ENCODE peak calls at places on chromosomes 3 and 15, in eight cellular contexts. F is HEK293T, Z is H1, S is hippocampal formation, O is left cardiac atrium, G is fibroblast of lung, P is kidney glomerular epithelial cell, B is hypothalamus. U is an unnamed sample.

GRCh38 chr15:67098768-67099282 is 33.4 kb downstream of the SMAD3 start:
- DNase-seq in F (no peak), Z (no peak), S (no peak), O (no peak), G (peak; percentile 33), P (no peak), B (no peak), U (no peak)

GRCh38 chr15:38554354-38554753 is 10.3 kb downstream of the RASGRP1 start:
- DNase-seq in F (no peak), Z (no peak), S (no peak), O (no peak), G (peak; percentile 71), P (peak; percentile 81), B (no peak), U (no peak)

GRCh38 chr3:52190294-52190841 is 7.6 kb upstream of the ALAS1 start:
- DNase-seq in F (no peak), Z (no peak), S (peak; percentile 54), O (peak; percentile 53), G (peak; percentile 63), P (no peak), B (peak; percentile 35), U (peak; percentile 23)

GRCh38 chr15:50977157-50977556 is 68.7 kb downstream of the AP4E1 start:
- DNase-seq in F (no peak), Z (no peak), S (no peak), O (no peak), G (peak; percentile 67), P (no peak), B (no peak), U (no peak)

GRCh38 chr15:91970142-91970541 is 116.6 kb downstream of the SLCO3A1 start:
- DNase-seq in F (no peak), Z (no peak), S (peak; percentile 39), O (peak; percentile 82), G (peak; percentile 28), P (no peak), B (peak; percentile 32), U (peak; percentile 15)

GRCh38 chr3:43870844-43871626 is 180.3 kb downstream of the ABHD5 start:
- DNase-seq in F (no peak), Z (peak; percentile 17), S (no peak), O (no peak), G (peak; percentile 18), P (peak; percentile 23), B (no peak), U (no peak)

GRCh38 chr3:30610702-30611410 is 4.5 kb downstream of the TGFBR2 start:
- DNase-seq in F (no peak), Z (no peak), S (no peak), O (no peak), G (no peak), P (no peak), B (no peak), U (no peak)

GRCh38 chr15:88539441-88539840 is 7.0 kb downstream of the DET1 start:
- DNase-seq in F (no peak), Z (no peak), S (no peak), O (no peak), G (no peak), P (no peak), B (no peak), U (no peak)

GRCh38 chr3:195033531-195034091 is 237.3 kb downstream of the XXYLT1 start:
- DNase-seq in F (no peak), Z (no peak), S (no peak), O (no peak), G (peak; percentile 3), P (peak; percentile 50), B (no peak), U (no peak)

GRCh38 chr3:128152419-128153155 is 694 bp upstream of the EEFSEC start:
- DNase-seq in F (no peak), Z (no peak), S (no peak), O (no peak), G (peak; percentile 62), P (no peak), B (no peak), U (no peak)

GRCh38 chr15:60975203-60975602 is 253.9 kb downstream of the RORA start:
- DNase-seq in F (no peak), Z (no peak), S (no peak), O (no peak), G (no peak), P (no peak), B (no peak), U (no peak)

GRCh38 chr3:71160800-71161546 is 422.6 kb downstream of the FOXP1 start:
- DNase-seq in F (no peak), Z (no peak), S (no peak), O (no peak), G (peak; percentile 89), P (peak; percentile 94), B (no peak), U (no peak)

GRCh38 chr3:196619213-196619612 is 20.3 kb upstream of the NRROS start:
- DNase-seq in F (no peak), Z (no peak), S (no peak), O (no peak), G (no peak), P (no peak), B (no peak), U (no peak)

GRCh38 chr3:51942603-51943450 is 664 bp downstream of the PARP3 start:
- DNase-seq in F (peak; percentile 43), Z (no peak), S (no peak), O (peak; percentile 72), G (peak; percentile 48), P (peak; percentile 36), B (no peak), U (no peak)

GRCh38 chr3:23806322-23807160 is 786 bp downstream of the UBE2E1 start:
- DNase-seq in F (peak; percentile 41), Z (peak; percentile 78), S (no peak), O (peak; percentile 38), G (peak; percentile 9), P (no peak), B (no peak), U (no peak)

GRCh38 chr3:34024447-34025240 is 226.2 kb downstream of the PDCD6IP start:
- DNase-seq in F (no peak), Z (no peak), S (no peak), O (no peak), G (no peak), P (no peak), B (no peak), U (no peak)

GRCh38 chr15:33400941-33401340 is 90.2 kb downstream of the RYR3 start:
- DNase-seq in F (no peak), Z (no peak), S (no peak), O (no peak), G (no peak), P (no peak), B (no peak), U (no peak)

GRCh38 chr3:9248232-9249191 is 934 bp downstream of the SRGAP3 start:
- DNase-seq in F (peak; percentile 17), Z (no peak), S (no peak), O (no peak), G (no peak), P (peak; percentile 41), B (no peak), U (peak; percentile 29)

GRCh38 chr15:31366169-31366734 is 39.6 kb downstream of the KLF13 start:
- DNase-seq in F (no peak), Z (no peak), S (peak; percentile 59), O (no peak), G (no peak), P (no peak), B (no peak), U (peak; percentile 43)

GRCh38 chr3:159825216-159825854 is 163.3 kb upstream of the IL12A start:
- DNase-seq in F (no peak), Z (no peak), S (no peak), O (no peak), G (no peak), P (no peak), B (no peak), U (no peak)

GRCh38 chr3:194270627-194271458 is 80.3 kb downstream of the CPN2 start:
- DNase-seq in F (no peak), Z (no peak), S (peak; percentile 95), O (peak; percentile 89), G (peak; percentile 70), P (no peak), B (peak; percentile 93), U (peak; percentile 87)

GRCh38 chr15:66854012-66854965 is 152.3 kb downstream of the SMAD6 start:
- DNase-seq in F (no peak), Z (peak; percentile 53), S (no peak), O (no peak), G (no peak), P (no peak), B (no peak), U (no peak)

GRCh38 chr15:85329561-85330421 is 50.6 kb upstream of the AKAP13 start:
- DNase-seq in F (no peak), Z (no peak), S (no peak), O (no peak), G (peak; percentile 51), P (peak; percentile 47), B (no peak), U (no peak)

GRCh38 chr15:98650871-98651481 is 2.6 kb downstream of the IGF1R start:
- DNase-seq in F (no peak), Z (no peak), S (no peak), O (no peak), G (peak; percentile 39), P (peak; percentile 51), B (no peak), U (no peak)

GRCh38 chr15:70096215-70096974 is 1.3 kb downstream of the TLE3 start:
- DNase-seq in F (no peak), Z (no peak), S (no peak), O (peak; percentile 51), G (peak; percentile 59), P (no peak), B (no peak), U (peak; percentile 27)

GRCh38 chr3:57803647-57804081 is 47.6 kb downstream of the SLMAP start:
- DNase-seq in F (no peak), Z (no peak), S (no peak), O (no peak), G (peak; percentile 94), P (peak; percentile 96), B (no peak), U (no peak)

GRCh38 chr3:29344154-29344553 is 63.3 kb downstream of the RBMS3 start:
- DNase-seq in F (no peak), Z (no peak), S (no peak), O (no peak), G (no peak), P (no peak), B (no peak), U (no peak)

GRCh38 chr15:37773111-37773860 is 161.2 kb upstream of the TMCO5A start:
- DNase-seq in F (no peak), Z (no peak), S (no peak), O (no peak), G (peak; percentile 94), P (no peak), B (no peak), U (no peak)

GRCh38 chr15:87209891-87210649 is 1046.5 kb downstream of the NTRK3 start:
- DNase-seq in F (no peak), Z (no peak), S (no peak), O (no peak), G (no peak), P (no peak), B (no peak), U (no peak)

GRCh38 chr3:53194218-53195065 is 33.4 kb downstream of the PRKCD start:
- DNase-seq in F (peak; percentile 38), Z (no peak), S (no peak), O (peak; percentile 70), G (peak; percentile 47), P (peak; percentile 64), B (no peak), U (no peak)

GRCh38 chr3:73243740-73244139 is 182.3 kb downstream of the EBLN2 start:
- DNase-seq in F (no peak), Z (no peak), S (no peak), O (no peak), G (no peak), P (no peak), B (no peak), U (no peak)

GRCh38 chr3:183762304-183762703 is 63.1 kb downstream of the MAP6D1 start:
- DNase-seq in F (no peak), Z (no peak), S (no peak), O (no peak), G (no peak), P (no peak), B (no peak), U (no peak)

GRCh38 chr3:10667269-10667668 is 148.8 kb upstream of the SLC6A11 start:
- DNase-seq in F (no peak), Z (no peak), S (no peak), O (no peak), G (no peak), P (no peak), B (no peak), U (no peak)

GRCh38 chr3:129226374-129226773 is 23.0 kb upstream of the COPG1 start:
- DNase-seq in F (no peak), Z (no peak), S (no peak), O (peak; percentile 90), G (peak; percentile 97), P (peak; percentile 54), B (peak; percentile 14), U (no peak)